ENCODE peak calls at places on chromosomes 12 and 14, in eight cellular contexts. F, S, I, U, M, J, L and T are unnamed samples.

GRCh38 chr14:41285193-41285748 is 321.4 kb upstream of the LRFN5 start:
- DNase-seq in F (no peak), S (peak), U (peak), M (peak), I (no peak), L (no peak), J (no peak), T (peak)

GRCh38 chr14:37197421-37198272 is at the start of gene MIPOL1:
- DNase-seq in L (peak), M (peak), F (peak), I (peak), J (peak), S (peak), U (peak), T (peak)

GRCh38 chr14:106845286-106846087 is 1319.1 kb downstream of the TMEM121 start:
- DNase-seq in L (peak), M (no peak), F (no peak), J (no peak), U (peak), I (no peak), S (no peak), T (no peak)

GRCh38 chr14:92458136-92458958 is 55.2 kb upstream of the RIN3 start:
- DNase-seq in J (no peak), U (no peak), S (no peak), F (no peak), L (no peak), I (no peak), M (no peak), T (no peak)

GRCh38 chr12:70985850-70986249 is 65.3 kb upstream of the PTPRR start:
- DNase-seq in I (no peak), M (no peak), U (no peak), S (no peak), J (no peak), L (no peak), F (no peak), T (no peak)

GRCh38 chr12:51921017-51921725 is 13.9 kb downstream of the ACVRL1 start:
- DNase-seq in I (no peak), U (peak), L (no peak), S (no peak), M (no peak), J (no peak), F (no peak), T (no peak)

GRCh38 chr14:100825691-100826331 is at the start of gene MEG3:
- DNase-seq in L (peak), S (peak), J (no peak), M (peak), F (peak), U (peak), I (no peak), T (no peak)

GRCh38 chr12:116502989-116503496 is 56.1 kb upstream of the MAP1LC3B2 start:
- DNase-seq in L (no peak), F (no peak), J (no peak), I (no peak), M (no peak), U (peak), S (no peak), T (no peak)

GRCh38 chr14:34722723-34723545 is 8.5 kb upstream of the CFL2 start:
- DNase-seq in I (peak), L (no peak), J (no peak), U (peak), M (no peak), S (no peak), F (no peak), T (peak)

GRCh38 chr12:48883305-48884171 is 17.9 kb upstream of the RND1 start:
- DNase-seq in S (peak), J (no peak), M (peak), F (no peak), U (no peak), L (no peak), I (no peak), T (peak)

GRCh38 chr14:33573296-33573695 is 377.6 kb downstream of the EGLN3 start:
- DNase-seq in M (no peak), F (no peak), J (no peak), S (no peak), U (no peak), I (no peak), L (no peak), T (no peak)

GRCh38 chr12:115799610-115800009 is 477.9 kb downstream of the MED13L start:
- DNase-seq in F (no peak), U (no peak), J (no peak), I (no peak), M (no peak), L (no peak), S (no peak), T (no peak)

GRCh38 chr12:131927110-131928079 is 1.7 kb upstream of the PUS1 start:
- DNase-seq in J (no peak), F (no peak), I (no peak), U (no peak), S (no peak), M (peak), L (no peak), T (peak)

GRCh38 chr12:120025640-120026039 is 36.6 kb downstream of the BICDL1 start:
- DNase-seq in M (no peak), U (no peak), F (no peak), I (no peak), S (no peak), J (no peak), L (no peak), T (no peak)

GRCh38 chr12:117347588-117347987 is 13.8 kb downstream of the NOS1 start:
- DNase-seq in I (no peak), M (no peak), U (no peak), J (no peak), S (no peak), F (no peak), L (no peak), T (no peak)

GRCh38 chr12:1797011-1797901 is 23.1 kb upstream of the LRTM2 start:
- DNase-seq in F (no peak), L (peak), J (no peak), S (no peak), M (peak), I (peak), U (no peak), T (no peak)

GRCh38 chr14:74616996-74617700 is 5.1 kb upstream of the LTBP2 start:
- DNase-seq in I (no peak), L (no peak), F (no peak), M (no peak), U (no peak), S (peak), J (no peak), T (peak)

GRCh38 chr12:95671265-95671664 is 119.3 kb downstream of the NTN4 start:
- DNase-seq in F (no peak), L (no peak), I (no peak), J (no peak), S (no peak), M (no peak), U (no peak), T (no peak)